ENCODE peak calls at places on chromosome 20, in five cellular contexts. V is H9, M is H1, C is mesendoderm, X is neuronal stem cell. T is an unnamed sample.

GRCh38 chr20:36483205-36483918 is 58.0 kb upstream of the MYL9 start:
- DNase-seq in V (no peak), M (no peak), C (no peak), X (no peak), T (no peak)

GRCh38 chr20:45163071-45163803 is 11.5 kb upstream of the PI3 start:
- DNase-seq in V (no peak), M (no peak), C (no peak), X (no peak), T (no peak)

GRCh38 chr20:63552481-63553249 is 1.3 kb upstream of the FNDC11 start:
- DNase-seq in V (peak), M (no peak), C (no peak), X (no peak), T (no peak)

GRCh38 chr20:53763707-53764415 is 170.2 kb upstream of the ZNF217 start:
- DNase-seq in V (peak), M (peak), C (peak), X (no peak), T (no peak)

GRCh38 chr20:6818033-6818808 is 50.7 kb downstream of the BMP2 start:
- DNase-seq in V (peak), M (no peak), C (peak), X (no peak), T (no peak)

GRCh38 chr20:45037050-45037449 is 63.9 kb downstream of the KCNS1 start:
- DNase-seq in V (no peak), M (no peak), C (no peak), X (no peak), T (no peak)

GRCh38 chr20:47546184-47547033 is 44.7 kb downstream of the NCOA3 start:
- DNase-seq in V (no peak), M (no peak), C (no peak), X (no peak), T (peak)

GRCh38 chr20:36919715-36920333 is 31.7 kb downstream of the SAMHD1 start:
- DNase-seq in V (no peak), M (no peak), C (peak), X (peak), T (peak)

GRCh38 chr20:63802469-63803240 is 28.4 kb downstream of the ZBTB46 start:
- DNase-seq in V (no peak), M (no peak), C (no peak), X (no peak), T (no peak)

GRCh38 chr20:13202553-13202952 is 18.5 kb upstream of the ISM1 start:
- DNase-seq in V (no peak), M (no peak), C (no peak), X (no peak), T (no peak)

GRCh38 chr20:40571625-40572024 is 117.4 kb downstream of the MAFB start:
- DNase-seq in V (no peak), M (no peak), C (no peak), X (no peak), T (peak)

GRCh38 chr20:57000441-57000968 is 265.9 kb downstream of the BMP7 start:
- DNase-seq in V (no peak), M (no peak), C (no peak), X (no peak), T (peak)

GRCh38 chr20:19973920-19974620 is 43.1 kb upstream of the NAA20 start:
- DNase-seq in V (no peak), M (no peak), C (no peak), X (no peak), T (no peak)

DNA sequence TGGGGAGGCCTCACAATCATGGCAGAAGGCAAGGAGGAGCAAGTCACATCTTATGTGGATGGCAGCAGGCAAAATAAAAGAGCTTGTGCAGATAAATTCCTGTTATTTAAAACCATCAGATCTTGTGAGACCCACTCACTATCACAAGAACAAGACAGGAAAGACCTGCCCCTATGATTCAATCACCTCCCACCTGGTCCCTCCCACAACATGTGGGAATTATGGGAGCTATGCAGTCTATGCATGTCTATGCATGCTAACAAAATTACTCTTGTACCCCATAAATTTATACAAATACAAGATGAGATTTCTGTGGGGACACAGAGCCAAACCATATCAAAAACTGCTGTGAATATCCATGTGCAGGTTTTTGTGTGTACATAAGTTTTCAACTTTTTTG is 25.6 kb upstream of the SCP2D1 start:
- DNase-seq in V (no peak), M (no peak), C (no peak), X (no peak), T (no peak)
- H3K9ac ChIP-seq in V (no peak), M (no peak), C (no peak), X (no peak), T (no peak)

GRCh38 chr20:22460803-22461202 is 123.6 kb downstream of the FOXA2 start:
- DNase-seq in V (no peak), M (no peak), C (no peak), X (no peak), T (no peak)

GRCh38 chr20:22464312-22465003 is 119.9 kb downstream of the FOXA2 start:
- DNase-seq in V (no peak), M (no peak), C (no peak), X (no peak), T (no peak)

GRCh38 chr20:22465622-22466446 is 118.5 kb downstream of the FOXA2 start:
- DNase-seq in V (no peak), M (no peak), C (no peak), X (no peak), T (no peak)

GRCh38 chr20:22460231-22460630 is 124.1 kb downstream of the FOXA2 start:
- DNase-seq in V (no peak), M (no peak), C (peak), X (no peak), T (no peak)

DNA sequence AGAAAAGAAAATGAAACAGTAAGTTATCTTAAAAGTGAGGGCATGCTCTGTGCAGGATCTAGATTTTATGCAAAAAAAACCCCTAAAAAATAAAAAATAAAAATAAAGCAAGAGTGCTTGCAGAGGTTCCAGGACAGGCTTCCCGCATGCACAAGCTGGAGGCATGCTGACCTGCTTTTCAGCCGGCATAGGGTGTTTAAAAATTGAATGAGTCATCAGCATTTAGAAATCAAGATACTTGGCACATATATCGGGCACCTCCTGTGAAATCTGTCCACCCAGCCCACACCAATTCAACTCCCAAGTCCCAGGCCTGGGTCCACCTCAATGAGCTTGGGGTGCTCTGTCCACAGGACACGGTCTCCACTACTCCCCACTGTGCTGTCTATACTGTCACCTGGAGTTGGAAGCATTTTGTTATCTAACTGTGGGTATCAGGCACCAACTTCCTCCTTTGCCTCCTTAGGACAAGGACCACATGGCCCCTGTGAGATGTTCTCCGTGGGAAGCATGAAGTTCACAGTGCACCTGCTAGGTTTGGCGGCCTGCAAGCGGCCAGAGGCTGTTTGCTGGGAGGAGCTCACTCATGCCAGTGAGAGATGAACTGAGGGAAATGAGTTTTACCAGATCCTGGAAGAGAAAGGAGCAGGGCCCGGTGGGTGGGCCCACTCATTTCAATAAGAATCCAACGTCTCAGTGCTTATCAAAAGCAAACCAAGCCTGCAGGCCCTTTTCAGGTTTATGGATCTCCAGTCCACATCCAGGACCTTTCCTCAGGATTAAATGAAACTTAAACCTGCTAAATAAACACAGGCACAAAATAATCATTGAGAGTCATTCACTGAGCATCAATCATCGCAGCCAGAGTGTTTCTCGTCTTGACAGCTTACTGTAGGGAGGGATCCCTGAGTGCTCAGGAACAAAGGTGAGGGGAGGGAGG is 121.1 kb downstream of the FOXA2 start:
- DNase-seq in V (no peak), M (no peak), C (no peak), X (no peak), T (no peak)
- H3K4me2 ChIP-seq in V (no peak), M (peak), C (no peak), X (no peak), T (no peak)

GRCh38 chr20:2208897-2209296 is 86.9 kb upstream of the TGM3 start:
- DNase-seq in V (no peak), M (no peak), C (no peak), X (no peak), T (no peak)

GRCh38 chr20:2203436-2203835 is 92.4 kb upstream of the TGM3 start:
- DNase-seq in V (no peak), M (no peak), C (no peak), X (no peak), T (no peak)

GRCh38 chr20:2207770-2208097 is 88.1 kb upstream of the TGM3 start:
- DNase-seq in V (no peak), M (no peak), C (no peak), X (no peak), T (no peak)

GRCh38 chr20:2204021-2204420 is 91.8 kb upstream of the TGM3 start:
- DNase-seq in V (no peak), M (no peak), C (no peak), X (no peak), T (no peak)

GRCh38 chr20:2206957-2207769 is 88.6 kb upstream of the TGM3 start:
- DNase-seq in V (peak), M (peak), C (peak), X (peak), T (peak)
- H4K8ac ChIP-seq in V (no peak), M (peak), C (no peak), X (peak), T (peak)

GRCh38 chr20:59033093-59033492 is 958 bp upstream of the ATP5F1E start:
- DNase-seq in V (no peak), M (no peak), C (no peak), X (no peak), T (no peak)
- H3K9ac ChIP-seq in V (no peak), M (no peak), C (no peak), X (no peak), T (no peak)

GRCh38 chr20:49976542-49976941 is 6.2 kb upstream of the SNAI1 start:
- DNase-seq in V (no peak), M (no peak), C (no peak), X (no peak), T (no peak)
- H3K4me2 ChIP-seq in V (no peak), M (no peak), C (no peak), X (no peak), T (no peak)

DNA sequence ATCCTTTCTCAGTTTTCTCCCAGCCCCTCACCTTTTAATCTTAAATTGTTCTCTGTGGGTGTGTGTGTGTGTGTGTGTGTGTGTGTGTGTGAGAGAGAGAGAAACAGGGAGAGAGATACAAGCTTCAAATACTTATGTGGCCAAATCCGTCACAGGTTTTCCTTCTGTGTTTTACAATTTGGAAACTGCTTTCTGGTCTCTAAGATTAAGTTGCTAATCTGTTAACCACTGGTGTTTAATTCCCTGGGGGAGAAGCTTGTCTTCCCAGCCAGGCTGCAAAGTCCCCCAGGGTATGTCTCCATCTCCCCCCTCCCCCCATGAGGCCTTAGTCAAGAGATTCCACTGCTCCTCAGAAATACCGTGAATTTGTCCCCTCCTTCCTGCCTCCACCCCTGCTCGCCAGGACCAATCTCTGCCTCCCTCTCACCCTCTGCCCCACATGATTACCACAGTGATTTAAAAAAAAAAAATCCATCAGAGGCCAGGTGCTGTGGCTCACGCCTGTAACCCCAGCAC is 49.0 kb downstream of the RIPOR3 start:
- DNase-seq in V (peak), M (no peak), C (peak), X (no peak), T (no peak)
- H4K8ac ChIP-seq in V (no peak), M (no peak), C (no peak), X (no peak), T (no peak)

DNA sequence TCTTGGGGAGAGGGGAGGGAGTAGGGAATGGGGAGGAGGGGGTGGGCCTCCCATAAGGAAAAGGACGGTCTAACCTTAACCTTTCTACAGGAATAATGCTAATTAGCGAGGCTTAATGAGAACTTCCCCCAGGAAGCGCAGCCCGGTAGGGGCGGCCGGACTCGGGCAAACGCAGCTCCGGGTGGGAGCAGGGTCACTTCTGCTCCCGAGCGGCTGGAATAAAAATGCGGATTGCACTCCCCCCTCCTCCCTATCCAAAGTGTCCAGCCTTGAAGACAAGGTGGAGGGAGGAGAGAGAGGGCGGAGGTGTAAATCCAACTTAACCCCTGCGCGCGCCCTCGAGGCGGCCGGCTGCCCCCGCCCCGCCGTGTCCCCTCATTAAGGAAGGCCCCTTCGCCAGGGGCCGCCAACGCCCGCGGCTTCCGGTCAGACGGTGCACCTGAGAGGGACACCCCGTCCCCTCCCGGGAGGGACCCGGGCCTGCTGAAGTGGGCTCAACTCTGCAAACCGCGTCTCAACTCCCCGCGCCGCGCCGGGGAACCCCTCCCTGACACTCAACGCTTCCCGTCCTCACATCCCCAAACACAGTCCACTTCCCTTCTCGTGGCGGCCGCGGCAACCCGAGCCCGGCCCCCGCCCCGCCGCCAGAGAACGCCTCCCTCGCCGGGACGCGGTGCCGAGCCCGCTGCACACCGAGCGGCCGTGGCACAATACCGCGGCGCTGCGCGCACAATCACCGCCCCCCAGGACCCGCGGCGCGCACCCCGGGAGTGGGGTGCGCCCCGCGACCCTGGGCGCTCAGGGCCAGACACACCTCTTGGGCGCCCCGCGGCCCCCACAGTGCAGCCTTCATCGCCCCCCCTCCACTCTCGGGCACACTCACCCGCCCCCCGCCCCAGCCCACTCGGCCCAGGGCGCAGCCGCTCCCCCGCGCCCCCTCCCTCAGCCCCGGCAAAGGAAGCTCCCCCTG is 102.6 kb downstream of the NOL4L start:
- DNase-seq in V (peak), M (peak), C (peak), X (peak), T (no peak)
- H3K9ac ChIP-seq in V (no peak), M (no peak), C (peak), X (peak), T (peak)

DNA sequence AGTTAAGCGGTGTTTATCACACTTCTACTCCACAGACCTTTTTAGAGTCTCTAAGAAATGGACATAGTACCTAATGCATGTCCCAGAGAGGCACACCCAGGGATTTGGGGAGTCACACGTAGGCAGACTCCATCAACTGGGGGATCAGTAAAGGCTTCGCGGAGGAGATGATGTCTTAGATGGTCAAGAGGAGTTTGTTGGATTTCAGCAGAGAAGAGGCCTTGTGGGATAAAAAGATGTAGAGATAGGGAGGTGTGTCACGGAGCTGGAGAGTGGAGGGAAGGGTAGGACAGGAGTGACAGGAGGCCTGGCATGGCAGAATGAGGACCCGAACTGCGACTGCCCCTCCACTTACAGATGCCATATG is 9.1 kb downstream of the DYNLRB1 start:
- DNase-seq in V (no peak), M (peak), C (no peak), X (no peak), T (no peak)
- H3K4me2 ChIP-seq in V (no peak), M (no peak), C (no peak), X (no peak), T (no peak)